ENCODE peak calls at places on chromosomes 1 and 21, in five cellular contexts. One of them, this sample, is unnamed. For H3K4me1, the result is how much of the 10 kb centered on the place peaks cover.

GRCh38 chr1:185419718-185420117 is 102.7 kb upstream of the IVNS1ABP start:
- DNase-seq in cardiac muscle cell: no peak
- DNase-seq in OCI-LY7: no peak
- DNase-seq in thoracic aorta: no peak
- DNase-seq in psoas muscle: no peak
- DNase-seq in this sample: no peak

GRCh38 chr1:21725738-21726392 is 56.7 kb upstream of the RAP1GAP start:
- DNase-seq in cardiac muscle cell: no peak
- DNase-seq in OCI-LY7: no peak
- DNase-seq in thoracic aorta: no peak
- DNase-seq in psoas muscle: no peak
- DNase-seq in this sample: no peak

GRCh38 chr1:34066921-34067603 is 98.0 kb downstream of the CSMD2 start:
- DNase-seq in cardiac muscle cell: peak
- DNase-seq in OCI-LY7: no peak
- DNase-seq in thoracic aorta: no peak
- DNase-seq in psoas muscle: no peak
- DNase-seq in this sample: no peak

GRCh38 chr1:153921080-153921802 is 1.5 kb downstream of the GATAD2B start:
- DNase-seq in cardiac muscle cell: no peak
- DNase-seq in OCI-LY7: no peak
- DNase-seq in thoracic aorta: no peak
- DNase-seq in psoas muscle: no peak
- DNase-seq in this sample: no peak

GRCh38 chr1:172487550-172487949 is 43.7 kb upstream of the PIGC start:
- DNase-seq in cardiac muscle cell: no peak
- DNase-seq in OCI-LY7: no peak
- DNase-seq in thoracic aorta: no peak
- DNase-seq in psoas muscle: no peak
- DNase-seq in this sample: no peak

GRCh38 chr1:147723691-147724323 is 36.6 kb downstream of the GJA5 start:
- DNase-seq in cardiac muscle cell: peak
- DNase-seq in OCI-LY7: peak
- DNase-seq in thoracic aorta: no peak
- DNase-seq in psoas muscle: no peak
- DNase-seq in this sample: peak

GRCh38 chr1:45730075-45730779 is 20.2 kb downstream of the IPP start:
- DNase-seq in cardiac muscle cell: peak
- DNase-seq in OCI-LY7: no peak
- DNase-seq in thoracic aorta: no peak
- DNase-seq in psoas muscle: no peak
- DNase-seq in this sample: no peak

GRCh38 chr1:245319161-245319560 is 164.4 kb downstream of the KIF26B start:
- DNase-seq in cardiac muscle cell: no peak
- DNase-seq in OCI-LY7: no peak
- DNase-seq in thoracic aorta: no peak
- DNase-seq in psoas muscle: no peak
- DNase-seq in this sample: no peak

GRCh38 chr21:41887682-41888081 is 8.5 kb upstream of the PRDM15 start:
- DNase-seq in cardiac muscle cell: no peak
- DNase-seq in OCI-LY7: no peak
- DNase-seq in thoracic aorta: no peak
- DNase-seq in psoas muscle: no peak
- DNase-seq in this sample: no peak

GRCh38 chr1:184387871-184388670 is 1.2 kb downstream of the C1orf21 start:
- DNase-seq in cardiac muscle cell: peak
- DNase-seq in OCI-LY7: no peak
- DNase-seq in thoracic aorta: no peak
- DNase-seq in psoas muscle: no peak
- DNase-seq in this sample: peak

GRCh38 chr1:214330240-214330639 is 49.3 kb downstream of the SMYD2 start:
- DNase-seq in cardiac muscle cell: no peak
- DNase-seq in OCI-LY7: no peak
- DNase-seq in thoracic aorta: no peak
- DNase-seq in psoas muscle: no peak
- DNase-seq in this sample: no peak

DNA sequence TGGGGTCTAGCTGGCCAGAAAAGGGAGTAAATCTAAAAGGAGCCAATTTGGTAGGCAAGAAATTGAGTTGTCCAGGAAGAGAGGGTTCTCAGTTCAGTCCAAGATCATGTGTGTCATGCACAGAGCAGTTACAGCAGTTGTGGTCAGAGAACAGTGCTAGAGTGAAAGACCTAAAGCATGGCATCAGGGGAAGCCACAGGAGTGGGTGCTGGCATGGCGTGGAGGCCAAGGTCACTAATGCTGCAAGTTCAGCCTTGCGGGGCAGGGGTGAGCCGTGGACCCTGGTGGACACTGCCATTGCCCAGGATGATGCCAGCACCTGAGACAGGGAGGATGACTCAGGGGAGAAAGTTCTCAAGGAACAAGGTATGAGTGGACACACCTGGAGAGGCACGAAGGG is 16.6 kb upstream of the TMEM125 start:
- DNase-seq in cardiac muscle cell: no peak
- DNase-seq in OCI-LY7: no peak
- DNase-seq in thoracic aorta: no peak
- DNase-seq in psoas muscle: no peak
- DNase-seq in this sample: no peak
- H3K4me1 ChIP-seq in cardiac muscle cell: under half
- H3K4me1 ChIP-seq in OCI-LY7: under half
- H3K4me1 ChIP-seq in thoracic aorta: under half
- H3K4me1 ChIP-seq in psoas muscle: under half
- H3K4me1 ChIP-seq in this sample: under half

DNA sequence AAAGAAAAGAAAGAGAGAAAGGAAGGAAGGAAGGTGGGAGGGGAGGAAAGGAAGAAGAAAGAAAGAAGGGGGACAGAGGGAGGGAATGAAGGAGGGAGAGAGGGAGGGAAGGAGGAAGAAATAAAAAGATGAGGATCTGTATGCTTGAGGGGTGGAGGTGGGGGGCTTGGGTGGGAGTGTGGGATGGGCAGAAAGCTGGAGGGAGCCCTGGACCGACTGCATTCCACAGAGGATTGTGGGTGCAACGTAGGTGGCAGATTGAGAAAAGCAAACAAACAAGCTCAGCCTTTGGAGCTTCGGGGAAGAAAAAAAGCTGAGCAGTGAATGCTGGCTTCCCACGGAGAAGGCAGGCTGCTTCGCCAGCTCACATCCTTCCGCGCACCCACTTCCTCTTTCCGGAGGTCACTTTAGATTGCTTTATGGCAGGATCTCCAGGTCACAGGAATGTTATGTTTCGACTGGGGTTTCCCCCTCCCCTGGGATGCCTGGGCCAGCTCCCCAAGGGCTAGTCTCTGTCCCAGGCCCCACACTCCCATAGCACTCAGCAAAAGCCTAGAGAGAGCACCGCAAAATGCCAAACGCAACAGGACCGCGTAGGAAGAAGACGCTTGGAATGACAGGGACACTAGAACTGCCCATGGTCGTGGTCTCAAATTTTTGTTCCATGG is 20.7 kb upstream of the LGALS8 start:
- DNase-seq in cardiac muscle cell: peak
- DNase-seq in OCI-LY7: no peak
- DNase-seq in thoracic aorta: no peak
- DNase-seq in psoas muscle: peak
- DNase-seq in this sample: no peak
- H3K27ac ChIP-seq in cardiac muscle cell: no peak
- H3K27ac ChIP-seq in OCI-LY7: no peak
- H3K27ac ChIP-seq in thoracic aorta: no peak
- H3K27ac ChIP-seq in psoas muscle: no peak
- H3K27ac ChIP-seq in this sample: no peak

DNA sequence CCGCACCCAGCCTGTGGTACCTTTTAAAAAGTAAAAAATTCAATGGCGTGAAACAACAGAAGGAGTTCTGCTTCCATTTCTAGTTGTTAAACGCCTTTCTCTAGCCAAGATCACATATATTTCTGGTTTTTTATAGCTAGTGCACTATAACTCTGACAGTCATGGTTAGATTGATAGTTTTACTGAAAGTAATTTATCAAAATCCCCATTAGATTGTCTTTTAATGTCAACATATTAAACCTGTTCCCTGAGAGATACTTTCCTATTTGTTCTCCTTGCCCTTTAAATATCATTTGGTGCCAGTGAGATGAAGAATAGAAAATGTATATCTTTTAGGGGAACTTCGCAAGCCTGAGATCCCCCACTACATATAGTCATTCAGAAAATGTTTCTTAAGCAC is 7.3 kb downstream of the SMAP2 start:
- DNase-seq in cardiac muscle cell: no peak
- DNase-seq in OCI-LY7: no peak
- DNase-seq in thoracic aorta: no peak
- DNase-seq in psoas muscle: no peak
- DNase-seq in this sample: no peak
- H3K4me1 ChIP-seq in cardiac muscle cell: under half
- H3K4me1 ChIP-seq in OCI-LY7: half or more
- H3K4me1 ChIP-seq in thoracic aorta: under half
- H3K4me1 ChIP-seq in psoas muscle: under half
- H3K4me1 ChIP-seq in this sample: half or more

GRCh38 chr21:45069085-45069484 is 5.3 kb upstream of the ADARB1 start:
- DNase-seq in cardiac muscle cell: no peak
- DNase-seq in OCI-LY7: no peak
- DNase-seq in thoracic aorta: no peak
- DNase-seq in psoas muscle: no peak
- DNase-seq in this sample: no peak
- H3K27ac ChIP-seq in cardiac muscle cell: no peak
- H3K27ac ChIP-seq in OCI-LY7: no peak
- H3K27ac ChIP-seq in thoracic aorta: no peak
- H3K27ac ChIP-seq in psoas muscle: no peak
- H3K27ac ChIP-seq in this sample: no peak

GRCh38 chr1:200179126-200179780 is 151.7 kb downstream of the NR5A2 start:
- DNase-seq in cardiac muscle cell: no peak
- DNase-seq in OCI-LY7: no peak
- DNase-seq in thoracic aorta: no peak
- DNase-seq in psoas muscle: no peak
- DNase-seq in this sample: no peak

GRCh38 chr1:200181861-200182260 is 154.4 kb downstream of the NR5A2 start:
- DNase-seq in cardiac muscle cell: no peak
- DNase-seq in OCI-LY7: no peak
- DNase-seq in thoracic aorta: no peak
- DNase-seq in psoas muscle: no peak
- DNase-seq in this sample: no peak

GRCh38 chr1:200180821-200181220 is 153.3 kb downstream of the NR5A2 start:
- DNase-seq in cardiac muscle cell: peak
- DNase-seq in OCI-LY7: peak
- DNase-seq in thoracic aorta: no peak
- DNase-seq in psoas muscle: no peak
- DNase-seq in this sample: no peak

GRCh38 chr1:200178340-200178739 is 150.8 kb downstream of the NR5A2 start:
- DNase-seq in cardiac muscle cell: peak
- DNase-seq in OCI-LY7: no peak
- DNase-seq in thoracic aorta: no peak
- DNase-seq in psoas muscle: no peak
- DNase-seq in this sample: no peak

DNA sequence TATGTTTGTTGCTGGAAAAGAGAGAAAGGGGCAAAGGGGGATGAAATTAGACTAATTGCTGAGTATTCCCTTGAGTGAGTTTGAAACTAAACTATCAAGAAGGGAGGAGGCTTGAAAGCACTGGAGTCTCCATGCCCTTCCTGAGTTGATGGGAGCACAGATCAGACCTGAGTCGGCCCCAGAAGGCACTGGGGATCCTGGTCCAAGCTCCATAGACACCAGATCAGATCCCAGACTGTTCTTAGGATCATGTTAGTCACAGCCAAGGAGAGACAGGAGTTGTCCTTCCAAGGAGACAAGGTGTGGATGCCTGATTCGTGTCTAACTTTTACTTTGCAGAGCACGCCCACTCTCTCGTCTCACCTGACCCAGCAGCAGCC is 152.3 kb downstream of the NR5A2 start:
- DNase-seq in cardiac muscle cell: no peak
- DNase-seq in OCI-LY7: no peak
- DNase-seq in thoracic aorta: no peak
- DNase-seq in psoas muscle: no peak
- DNase-seq in this sample: no peak
- H3K4me1 ChIP-seq in cardiac muscle cell: under half
- H3K4me1 ChIP-seq in OCI-LY7: under half
- H3K4me1 ChIP-seq in thoracic aorta: under half
- H3K4me1 ChIP-seq in psoas muscle: under half
- H3K4me1 ChIP-seq in this sample: under half

DNA sequence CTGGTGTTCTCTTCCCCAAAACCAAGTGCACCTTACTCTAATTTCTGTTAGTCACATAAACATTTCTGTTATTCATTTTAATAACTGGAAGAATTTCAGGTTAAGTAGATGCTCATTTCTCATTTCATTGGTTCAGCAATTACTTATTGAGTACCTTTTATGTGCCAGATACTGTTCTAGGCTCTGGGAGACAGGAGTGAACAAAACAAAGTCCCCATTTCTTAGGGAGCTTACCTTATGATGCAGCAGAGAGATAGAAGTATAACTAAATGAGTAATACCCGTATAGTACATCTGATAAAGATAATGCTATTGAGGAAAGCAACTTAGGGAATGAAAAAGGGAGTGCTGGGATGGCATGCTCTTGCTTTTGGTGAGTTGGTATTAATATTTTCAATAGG is 33.7 kb downstream of the LRRC8C start:
- DNase-seq in cardiac muscle cell: no peak
- DNase-seq in OCI-LY7: no peak
- DNase-seq in thoracic aorta: no peak
- DNase-seq in psoas muscle: no peak
- DNase-seq in this sample: no peak
- H3K27ac ChIP-seq in cardiac muscle cell: no peak
- H3K27ac ChIP-seq in OCI-LY7: no peak
- H3K27ac ChIP-seq in thoracic aorta: no peak
- H3K27ac ChIP-seq in psoas muscle: no peak
- H3K27ac ChIP-seq in this sample: no peak

DNA sequence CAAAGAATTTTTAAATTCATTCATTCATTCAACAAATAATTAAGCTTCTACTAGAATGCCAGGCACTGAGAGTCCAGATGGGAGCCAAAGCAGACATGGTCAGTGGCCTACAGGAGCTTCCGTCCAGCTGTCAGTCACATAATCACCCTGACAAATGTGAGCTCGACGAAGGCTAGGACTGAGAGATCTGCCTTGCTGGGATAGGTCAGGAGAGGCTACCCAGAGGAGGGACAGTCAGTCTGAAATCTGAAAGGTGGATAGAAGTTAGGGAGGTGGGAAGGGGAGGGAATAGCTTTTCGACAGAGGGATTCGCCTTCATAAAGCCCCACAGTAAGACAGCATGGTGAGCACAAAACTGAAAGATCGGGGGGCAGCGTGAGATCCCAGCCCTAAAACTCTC is 8.3 kb downstream of the EPHX1 start:
- DNase-seq in cardiac muscle cell: no peak
- DNase-seq in OCI-LY7: no peak
- DNase-seq in thoracic aorta: no peak
- DNase-seq in psoas muscle: no peak
- DNase-seq in this sample: no peak
- H3K4me1 ChIP-seq in cardiac muscle cell: under half
- H3K4me1 ChIP-seq in OCI-LY7: under half
- H3K4me1 ChIP-seq in thoracic aorta: half or more
- H3K4me1 ChIP-seq in psoas muscle: half or more
- H3K4me1 ChIP-seq in this sample: under half